ENCODE peak calls at places on chromosome 20, in seven cellular contexts. J is mammary epithelial cell, K is vagina, M is choroid plexus epithelial cell, X is SJSA1, G is lower lobe of right lung, A is lower leg skin. R is an unnamed sample.
A peak's percentile ranks its signal among the peaks of the same experiment; 100 is the strongest.

GRCh38 chr20:13464702-13465101 is 174.0 kb downstream of the TASP1 start:
- DNase-seq in J (peak; percentile 15), K (no peak), M (peak; percentile 36), X (no peak), G (no peak), A (no peak), R (no peak)

GRCh38 chr20:2652724-2653510 is 485 bp downstream of the NOP56 start:
- DNase-seq in J (peak; percentile 13), K (no peak), M (peak; percentile 13), X (no peak), G (peak; percentile 80), A (peak; percentile 87), R (no peak)

GRCh38 chr20:3045042-3045815 is 623 bp upstream of the MRPS26 start:
- DNase-seq in J (peak; percentile 85), K (no peak), M (peak; percentile 95), X (peak; percentile 89), G (peak; percentile 84), A (peak; percentile 96), R (no peak)

GRCh38 chr20:9617062-9617461 is 102.7 kb downstream of the LAMP5 start:
- DNase-seq in J (peak; percentile 38), K (no peak), M (peak; percentile 81), X (peak; percentile 22), G (peak; percentile 68), A (no peak), R (peak; percentile 42)

GRCh38 chr20:49811825-49812462 is 684 bp upstream of the SLC9A8 start:
- DNase-seq in J (no peak), K (no peak), M (no peak), X (peak; percentile 32), G (no peak), A (no peak), R (peak; percentile 51)

GRCh38 chr20:9660236-9660868 is 146.0 kb downstream of the LAMP5 start:
- DNase-seq in J (peak; percentile 1), K (no peak), M (peak; percentile 4), X (peak; percentile 4), G (no peak), A (no peak), R (peak; percentile 12)

GRCh38 chr20:48679603-48680002 is 148.2 kb downstream of the PREX1 start:
- DNase-seq in J (no peak), K (no peak), M (no peak), X (no peak), G (no peak), A (no peak), R (peak; percentile 43)

GRCh38 chr20:47320990-47321805 is 35.3 kb downstream of the ZMYND8 start:
- DNase-seq in J (peak; percentile 31), K (no peak), M (no peak), X (peak; percentile 4), G (no peak), A (no peak), R (peak; percentile 90)

GRCh38 chr20:24296477-24297380 is 172.7 kb upstream of the SYNDIG1 start:
- DNase-seq in J (peak; percentile 57), K (no peak), M (no peak), X (no peak), G (no peak), A (no peak), R (peak; percentile 56)

GRCh38 chr20:34834459-34834893 is 9.0 kb upstream of the NCOA6 start:
- DNase-seq in J (peak; percentile 16), K (no peak), M (peak; percentile 60), X (peak; percentile 39), G (no peak), A (no peak), R (peak; percentile 10)

GRCh38 chr20:3927486-3928291 is 38.5 kb downstream of the PANK2 start:
- DNase-seq in J (no peak), K (no peak), M (peak; percentile 71), X (no peak), G (peak; percentile 60), A (peak; percentile 81), R (no peak)

GRCh38 chr20:51176846-51177245 is 153.9 kb upstream of the KCNG1 start:
- DNase-seq in J (peak; percentile 6), K (no peak), M (peak; percentile 36), X (no peak), G (no peak), A (peak; percentile 9), R (no peak)

GRCh38 chr20:20518263-20518662 is 150.4 kb downstream of the INSM1 start:
- DNase-seq in J (no peak), K (no peak), M (no peak), X (no peak), G (no peak), A (no peak), R (no peak)

GRCh38 chr20:9126527-9126926 is 57.6 kb downstream of the PLCB4 start:
- DNase-seq in J (peak; percentile 70), K (no peak), M (no peak), X (no peak), G (no peak), A (no peak), R (no peak)

GRCh38 chr20:55172310-55173002 is 697.1 kb downstream of the DOK5 start:
- DNase-seq in J (no peak), K (no peak), M (no peak), X (no peak), G (no peak), A (no peak), R (no peak)

GRCh38 chr20:15613530-15613929 is 959.7 kb downstream of the KIF16B start:
- DNase-seq in J (no peak), K (no peak), M (peak; percentile 13), X (no peak), G (no peak), A (no peak), R (no peak)

GRCh38 chr20:17968366-17969275 is at the start of the genes MGME1 and SNX5:
- DNase-seq in J (peak; percentile 99), K (peak; percentile 99), M (peak; percentile 100), X (peak; percentile 100), G (peak; percentile 100), A (peak; percentile 100), R (peak; percentile 95)

GRCh38 chr20:60403105-60403741 is 445.0 kb downstream of the CDH26 start:
- DNase-seq in J (no peak), K (no peak), M (no peak), X (no peak), G (no peak), A (no peak), R (no peak)

GRCh38 chr20:62193079-62194025 is 10.5 kb downstream of the MTG2 start:
- DNase-seq in J (no peak), K (no peak), M (no peak), X (no peak), G (peak; percentile 20), A (no peak), R (no peak)

GRCh38 chr20:2475850-2476741 is 5.5 kb upstream of the SNRPB start:
- DNase-seq in J (no peak), K (no peak), M (no peak), X (no peak), G (no peak), A (no peak), R (no peak)

GRCh38 chr20:50957798-50958732 is at the start of gene DPM1:
- DNase-seq in J (peak; percentile 86), K (peak; percentile 89), M (peak; percentile 92), X (peak; percentile 96), G (peak; percentile 89), A (peak; percentile 98), R (peak; percentile 87)

GRCh38 chr20:53866787-53867740 is 203.3 kb downstream of the BCAS1 start:
- DNase-seq in J (no peak), K (no peak), M (no peak), X (no peak), G (no peak), A (no peak), R (no peak)
- H3K4me3 ChIP-seq in J (no peak overlapping the region), K (peak overlapping the region; percentile 13), M (no peak overlapping the region), X (no peak overlapping the region), G (no peak overlapping the region), A (no peak overlapping the region), R (peak overlapping the region; percentile 56)

DNA sequence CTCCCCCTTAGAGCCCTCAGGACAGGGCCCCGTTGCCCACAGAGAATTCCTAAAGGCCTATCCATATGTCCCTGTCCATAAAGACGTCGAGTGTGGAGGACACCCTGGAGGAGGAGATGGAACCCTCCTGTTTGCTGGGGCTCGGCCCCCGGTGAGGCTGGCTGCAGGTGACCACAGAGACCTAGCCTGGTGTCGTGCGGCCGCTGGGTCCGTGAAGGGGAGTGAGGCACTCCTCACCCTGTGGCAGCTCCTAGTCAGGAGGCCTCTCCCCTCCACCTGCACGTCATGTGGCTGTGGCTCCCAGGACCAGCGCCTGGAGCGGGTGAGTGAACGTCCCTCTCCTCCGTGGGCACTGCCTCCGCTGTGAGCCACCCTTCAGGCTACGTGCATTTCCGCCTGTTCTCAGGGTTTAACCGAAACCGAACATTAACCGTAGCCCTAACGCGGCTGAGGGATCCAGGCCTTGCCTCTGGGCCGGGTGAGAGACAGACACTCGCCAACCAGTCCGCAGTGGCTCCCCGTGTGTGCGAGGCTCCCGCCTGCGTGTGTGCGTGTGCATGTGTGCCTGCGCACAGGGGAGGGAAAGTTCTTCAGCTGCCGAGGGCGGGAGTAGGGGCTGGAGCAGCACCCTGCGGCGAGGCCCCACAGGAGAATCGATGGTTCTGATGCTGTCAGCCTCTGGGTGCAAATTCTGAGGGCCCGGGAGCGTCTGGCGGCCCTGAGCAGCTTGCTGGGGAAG is 5.9 kb upstream of the TCEA2 start:
- DNase-seq in J (no peak), K (no peak), M (no peak), X (no peak), G (peak; percentile 45), A (no peak), R (no peak)
- H3K4me3 ChIP-seq in J (no peak overlapping the region), K (peak overlapping the region; percentile 3), M (no peak overlapping the region), X (peak overlapping the region; percentile 5), G (peak overlapping the region; percentile 41), A (no peak overlapping the region), R (no peak overlapping the region)

GRCh38 chr20:11901127-11901526 is 16.6 kb upstream of the BTBD3 start:
- DNase-seq in J (peak; percentile 92), K (no peak), M (peak; percentile 79), X (peak; percentile 76), G (no peak), A (no peak), R (no peak)

GRCh38 chr20:11891827-11892521 is 25.7 kb upstream of the BTBD3 start:
- DNase-seq in J (peak; percentile 83), K (no peak), M (peak; percentile 80), X (peak; percentile 77), G (peak; percentile 62), A (peak; percentile 82), R (peak; percentile 64)

GRCh38 chr20:11891081-11891826 is 26.4 kb upstream of the BTBD3 start:
- DNase-seq in J (peak; percentile 55), K (no peak), M (peak; percentile 39), X (peak; percentile 60), G (peak; percentile 75), A (peak; percentile 85), R (no peak)

GRCh38 chr20:11894072-11894471 is 23.6 kb upstream of the BTBD3 start:
- DNase-seq in J (peak; percentile 48), K (no peak), M (no peak), X (no peak), G (no peak), A (no peak), R (no peak)

GRCh38 chr20:11895832-11896484 is 21.7 kb upstream of the BTBD3 start:
- DNase-seq in J (no peak), K (no peak), M (peak; percentile 43), X (no peak), G (no peak), A (no peak), R (no peak)
- H3K4me3 ChIP-seq in J (no peak overlapping the region), K (no peak overlapping the region), M (peak overlapping the region; percentile 11), X (no peak overlapping the region), G (no peak overlapping the region), A (no peak overlapping the region), R (no peak overlapping the region)

DNA sequence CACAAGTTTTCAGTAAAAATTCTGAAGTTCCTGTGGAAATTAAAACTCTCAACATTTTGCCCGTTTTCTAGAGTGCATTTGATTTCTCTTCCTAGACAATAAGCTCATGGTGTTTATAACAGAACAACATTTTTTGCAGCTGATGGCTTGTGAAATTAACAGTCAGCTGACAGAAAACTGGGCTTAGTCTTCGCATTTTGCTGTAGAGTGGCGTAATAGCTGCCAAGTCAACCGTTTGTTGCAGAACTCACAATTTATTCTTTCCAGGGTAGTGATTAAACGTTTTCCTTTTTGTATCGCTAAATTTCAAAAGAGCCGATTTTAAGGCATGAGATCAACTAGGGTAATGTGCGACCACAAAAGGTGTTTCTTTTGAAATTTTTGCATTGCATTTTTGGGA is 1.4 kb downstream of the SPO11 start:
- DNase-seq in J (no peak), K (no peak), M (no peak), X (no peak), G (no peak), A (no peak), R (no peak)
- H3K4me3 ChIP-seq in J (no peak overlapping the region), K (no peak overlapping the region), M (no peak overlapping the region), X (no peak overlapping the region), G (no peak overlapping the region), A (no peak overlapping the region), R (no peak overlapping the region)